ENCODE peak calls at places on chromosomes 6 and 20, in nine cellular contexts. V is body of pancreas, C is prostate gland, W is esophagus muscularis mucosa, F is endothelial cell of umbilical vein, E is heart left ventricle, A is A549, L is IMR-90, R is stomach. M is an unnamed sample. For H3K4me1, the result is how much of the 10 kb centered on the place peaks cover.

GRCh38 chr6:79631800-79632172 is 657 bp downstream of the SH3BGRL2 start:
- DNase-seq in V (no peak), C (no peak), W (no peak), F (no peak), E (no peak), A (no peak), L (no peak), R (no peak), M (no peak)

GRCh38 chr20:4604580-4604979 is 117.1 kb upstream of the PRND start:
- DNase-seq in V (no peak), C (no peak), W (peak), F (no peak), E (no peak), A (no peak), L (no peak), R (no peak), M (no peak)

GRCh38 chr20:34532320-34532719 is 16.1 kb downstream of the DYNLRB1 start:
- DNase-seq in V (no peak), C (no peak), W (no peak), F (no peak), E (no peak), A (no peak), L (no peak), R (no peak), M (no peak)

GRCh38 chr6:446418-447366 is 55.1 kb downstream of the IRF4 start:
- DNase-seq in V (no peak), C (no peak), W (no peak), F (no peak), E (peak), A (no peak), L (no peak), R (no peak), M (no peak)

GRCh38 chr6:117932676-117933075 is 25.6 kb downstream of the SLC35F1 start:
- DNase-seq in V (no peak), C (no peak), W (no peak), F (no peak), E (no peak), A (no peak), L (no peak), R (no peak), M (no peak)

GRCh38 chr6:32177182-32177787 is 920 bp upstream of the RNF5 start:
- DNase-seq in V (no peak), C (no peak), W (no peak), F (no peak), E (no peak), A (no peak), L (no peak), R (no peak), M (no peak)

GRCh38 chr6:121839891-121840290 is 404.4 kb downstream of the GJA1 start:
- DNase-seq in V (no peak), C (no peak), W (no peak), F (no peak), E (no peak), A (no peak), L (peak), R (no peak), M (no peak)

GRCh38 chr6:42429042-42429574 is 22.6 kb downstream of the TRERF1 start:
- DNase-seq in V (no peak), C (no peak), W (no peak), F (no peak), E (no peak), A (no peak), L (no peak), R (no peak), M (no peak)

GRCh38 chr20:25622049-25622448 is 1.8 kb downstream of the NANP start:
- DNase-seq in V (no peak), C (no peak), W (no peak), F (no peak), E (no peak), A (no peak), L (peak), R (no peak), M (no peak)
- H3K4me1 ChIP-seq in V (under half), C (under half), W (under half), F (under half), E (under half), A (under half), L (under half), R (under half), M (under half)

GRCh38 chr20:47314647-47315338 is 41.7 kb downstream of the ZMYND8 start:
- DNase-seq in V (no peak), C (no peak), W (no peak), F (no peak), E (no peak), A (no peak), L (no peak), R (no peak), M (no peak)

GRCh38 chr20:47309806-47310426 is 46.6 kb downstream of the ZMYND8 start:
- DNase-seq in V (no peak), C (peak), W (no peak), F (no peak), E (no peak), A (no peak), L (no peak), R (peak), M (no peak)

GRCh38 chr20:47311211-47311610 is 45.3 kb downstream of the ZMYND8 start:
- DNase-seq in V (no peak), C (no peak), W (no peak), F (no peak), E (no peak), A (no peak), L (no peak), R (no peak), M (no peak)

GRCh38 chr20:47310729-47311128 is 45.8 kb downstream of the ZMYND8 start:
- DNase-seq in V (no peak), C (no peak), W (no peak), F (no peak), E (no peak), A (no peak), L (no peak), R (no peak), M (no peak)

GRCh38 chr20:47311967-47312681 is 44.4 kb downstream of the ZMYND8 start:
- DNase-seq in V (no peak), C (no peak), W (no peak), F (no peak), E (no peak), A (no peak), L (no peak), R (no peak), M (no peak)
- TF ChIP-seq POLR2A in V (no peak), C (no peak), W (no peak), F (no peak), E (no peak), A (no peak), L (no peak), R (no peak), M (no peak)

DNA sequence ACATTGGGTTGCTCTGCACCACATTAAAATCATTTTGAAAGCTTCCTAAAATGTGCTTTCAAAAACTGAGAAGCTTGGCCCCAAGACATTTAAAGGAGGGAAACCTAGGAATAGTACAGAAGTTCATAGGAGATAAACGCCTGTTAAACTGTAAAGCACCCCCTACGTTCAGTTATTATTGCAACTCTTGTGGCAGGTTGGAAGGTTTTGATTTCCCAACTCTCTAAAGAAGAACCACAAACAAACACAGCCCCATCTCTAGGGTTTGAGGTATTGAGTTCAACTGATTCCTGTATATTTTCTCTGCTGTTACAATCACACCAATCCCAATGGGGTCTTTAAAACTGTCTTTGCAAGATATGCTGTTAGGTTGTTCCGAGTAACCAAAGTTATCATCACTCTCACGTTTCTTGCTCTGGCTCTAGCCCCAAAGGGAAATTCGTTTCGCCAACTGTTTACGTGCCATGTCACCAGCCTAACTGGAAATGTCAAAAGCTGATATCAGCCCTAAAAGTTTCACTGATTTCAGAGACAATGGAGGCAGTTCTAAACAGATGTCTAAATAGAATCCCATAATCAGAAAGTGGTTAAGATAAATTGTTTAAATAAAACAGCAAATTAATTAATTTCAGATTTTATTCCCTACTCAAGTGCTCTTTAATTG is 12.1 kb downstream of the TFAP2A start:
- DNase-seq in V (no peak), C (no peak), W (no peak), F (no peak), E (no peak), A (no peak), L (no peak), R (no peak), M (no peak)
- H3K4me1 ChIP-seq in V (under half), C (under half), W (under half), F (under half), E (under half), A (half or more), L (under half), R (under half), M (under half)

GRCh38 chr20:21257192-21257591 is 45.9 kb upstream of the XRN2 start:
- DNase-seq in V (no peak), C (no peak), W (no peak), F (no peak), E (no peak), A (no peak), L (no peak), R (no peak), M (no peak)
- TF ChIP-seq POLR2A in V (no peak), C (no peak), W (no peak), F (no peak), E (no peak), A (no peak), L (no peak), R (no peak), M (no peak)

DNA sequence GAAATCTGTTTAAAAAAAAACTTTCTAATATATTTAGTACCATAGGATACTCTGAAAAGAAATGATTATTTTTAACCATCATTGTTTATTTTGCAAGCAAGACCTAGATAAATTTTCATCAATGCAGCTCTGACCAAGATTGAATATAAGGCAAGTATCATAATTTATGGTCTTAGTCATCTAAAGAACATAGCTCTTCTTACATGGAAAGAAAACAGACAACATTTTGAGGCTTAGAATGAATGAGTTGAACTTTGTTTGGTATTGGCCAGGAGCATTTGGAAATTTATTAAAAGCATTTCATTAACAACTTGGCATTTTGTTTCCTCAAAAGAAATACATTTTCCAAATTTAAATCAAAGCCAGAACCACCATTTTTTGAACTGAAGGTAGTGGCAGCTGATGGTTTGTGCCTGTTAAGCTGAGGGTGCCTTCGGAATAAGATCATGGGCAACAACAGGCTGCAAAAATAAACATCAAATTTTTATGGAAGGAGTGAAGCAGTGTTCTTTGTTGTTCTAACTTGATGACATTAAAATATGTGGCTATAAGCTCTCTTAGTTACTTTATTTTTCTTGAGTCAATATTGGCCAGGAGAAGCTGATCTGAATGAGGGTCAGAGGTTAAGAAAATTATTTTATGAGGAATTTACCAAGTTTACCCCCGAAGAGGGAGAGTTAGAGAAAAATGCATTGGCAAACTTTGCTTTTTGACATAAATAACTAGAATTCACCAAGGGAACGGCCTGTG is 6.7 kb upstream of the ATXN1 start:
- DNase-seq in V (no peak), C (no peak), W (no peak), F (no peak), E (no peak), A (no peak), L (no peak), R (no peak), M (no peak)
- H3K4me1 ChIP-seq in V (under half), C (under half), W (half or more), F (half or more), E (under half), A (half or more), L (under half), R (under half), M (under half)

DNA sequence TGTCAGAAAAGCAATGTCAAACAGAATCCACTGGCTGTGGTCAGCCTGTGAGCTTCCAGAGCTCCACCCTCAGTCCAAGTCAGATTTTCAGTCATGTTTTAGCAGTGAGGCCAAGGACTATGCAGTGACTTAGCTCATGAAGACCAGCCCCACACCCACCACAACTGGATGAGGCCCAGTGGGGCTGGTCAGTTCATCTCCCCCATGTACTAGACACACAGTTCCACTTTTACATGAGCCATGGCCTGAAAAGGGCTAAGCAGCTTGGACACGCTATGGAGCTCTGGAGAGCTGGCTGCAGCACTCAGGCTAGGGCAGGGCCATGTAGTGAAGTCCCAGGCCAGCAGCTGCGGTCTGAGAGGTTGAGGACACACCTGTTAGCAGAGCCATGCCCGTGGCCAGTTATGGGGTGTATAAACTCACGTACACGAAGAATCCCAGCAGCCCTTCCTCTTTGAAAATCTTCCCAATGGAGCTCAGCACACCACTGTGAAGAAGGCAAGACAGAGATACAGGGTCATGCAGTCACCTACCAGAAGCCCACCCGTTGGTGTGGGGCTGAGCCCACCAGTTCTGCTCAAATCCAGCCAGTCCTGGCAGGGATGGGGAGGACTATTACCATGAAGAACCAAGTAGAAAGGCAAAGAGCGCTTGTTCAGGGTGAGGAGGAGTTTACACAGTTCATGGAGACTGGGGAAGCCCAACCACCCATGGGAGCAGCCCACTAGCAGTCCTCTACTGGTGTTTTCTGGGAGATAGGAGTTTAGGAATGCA is 10.6 kb downstream of the MTCH1 start:
- DNase-seq in V (no peak), C (no peak), W (no peak), F (no peak), E (no peak), A (no peak), L (no peak), R (no peak), M (no peak)
- TF ChIP-seq POLR2A in V (no peak), C (no peak), W (no peak), F (no peak), E (no peak), A (no peak), L (no peak), R (no peak), M (no peak)

GRCh38 chr20:25239387-25240370 is 8.2 kb upstream of the PYGB start:
- DNase-seq in V (no peak), C (no peak), W (no peak), F (no peak), E (no peak), A (no peak), L (no peak), R (no peak), M (no peak)

GRCh38 chr20:25242231-25242630 is 5.7 kb upstream of the PYGB start:
- DNase-seq in V (no peak), C (no peak), W (no peak), F (no peak), E (no peak), A (no peak), L (no peak), R (no peak), M (no peak)

GRCh38 chr20:25237610-25238318 is 10.1 kb upstream of the PYGB start:
- DNase-seq in V (no peak), C (peak), W (peak), F (peak), E (no peak), A (peak), L (peak), R (no peak), M (peak)

GRCh38 chr20:25236450-25237304 is 11.2 kb upstream of the PYGB start:
- DNase-seq in V (no peak), C (no peak), W (no peak), F (no peak), E (no peak), A (no peak), L (no peak), R (no peak), M (no peak)

GRCh38 chr20:25238319-25239037 is 9.4 kb upstream of the PYGB start:
- DNase-seq in V (no peak), C (no peak), W (no peak), F (no peak), E (no peak), A (no peak), L (peak), R (no peak), M (no peak)
- H3K4me1 ChIP-seq in V (under half), C (under half), W (half or more), F (under half), E (under half), A (half or more), L (under half), R (under half), M (under half)

GRCh38 chr6:157230971-157231370 is 92.3 kb downstream of the TMEM242 start:
- DNase-seq in V (no peak), C (no peak), W (no peak), F (no peak), E (no peak), A (no peak), L (no peak), R (no peak), M (no peak)
- TF ChIP-seq POLR2A in V (no peak), C (no peak), W (no peak), F (no peak), E (no peak), A (no peak), L (no peak), R (no peak), M (no peak)

M was measured in uterus.